ENCODE peak calls at places on chromosomes 12 and 14, in five cellular contexts. X is neural crest cell, M is HCT116, L is bronchial epithelial cell, S is cardiac muscle cell. O is an unnamed sample.

GRCh38 chr12:22334696-22335290 is at the start of gene ST8SIA1:
- DNase-seq in X (peak), M (no peak), L (no peak), S (peak), O (peak)

GRCh38 chr14:61296707-61297502 is 15.8 kb upstream of the TMEM30B start:
- DNase-seq in X (no peak), M (peak), L (peak), S (peak), O (peak)

GRCh38 chr12:20722142-20722541 is 27.0 kb downstream of the SLCO1C1 start:
- DNase-seq in X (no peak), M (no peak), L (no peak), S (no peak), O (no peak)

GRCh38 chr12:94998322-94998721 is 5.2 kb downstream of the NDUFA12 start:
- DNase-seq in X (no peak), M (no peak), L (no peak), S (peak), O (no peak)

GRCh38 chr12:115017346-115017745 is 333.4 kb upstream of the TBX3 start:
- DNase-seq in X (no peak), M (no peak), L (no peak), S (no peak), O (no peak)

GRCh38 chr12:129700036-129700435 is 203.8 kb downstream of the TMEM132D start:
- DNase-seq in X (no peak), M (no peak), L (no peak), S (no peak), O (no peak)

GRCh38 chr14:93960108-93960475 is 16.3 kb downstream of the ASB2 start:
- DNase-seq in X (no peak), M (no peak), L (no peak), S (no peak), O (no peak)

GRCh38 chr12:109820921-109821381 is 12.2 kb downstream of the TRPV4 start:
- DNase-seq in X (no peak), M (no peak), L (peak), S (no peak), O (no peak)

GRCh38 chr14:88562831-88563686 is at the start of gene ZC3H14:
- DNase-seq in X (peak), M (peak), L (peak), S (peak), O (peak)

GRCh38 chr12:12807970-12808702 is 5.0 kb upstream of the DDX47 start:
- DNase-seq in X (no peak), M (no peak), L (peak), S (no peak), O (peak)

GRCh38 chr14:106268013-106268727 is 741.8 kb downstream of the TMEM121 start:
- DNase-seq in X (no peak), M (no peak), L (no peak), S (no peak), O (peak)
- TF ChIP-seq CTCF in X (no peak), M (no peak), L (no peak), S (no peak), O (peak)

GRCh38 chr14:21891921-21892320 is 218.3 kb upstream of the OR4E1 start:
- DNase-seq in X (no peak), M (no peak), L (peak), S (no peak), O (no peak)

GRCh38 chr14:21894003-21894897 is 220.6 kb upstream of the OR4E1 start:
- DNase-seq in X (no peak), M (no peak), L (no peak), S (peak), O (peak)
- TF ChIP-seq CTCF in X (peak), M (peak), L (peak), S (peak), O (peak)

GRCh38 chr12:5493018-5493417 is 61.1 kb downstream of the NTF3 start:
- DNase-seq in X (no peak), M (no peak), L (no peak), S (no peak), O (no peak)
- TF ChIP-seq CTCF in X (peak), M (no peak), L (no peak), S (no peak), O (no peak)

GRCh38 chr12:44526655-44527199 is 349.4 kb downstream of the NELL2 start:
- DNase-seq in X (no peak), M (no peak), L (no peak), S (no peak), O (no peak)
- TF ChIP-seq CTCF in X (no peak), M (peak), L (no peak), S (no peak), O (no peak)

GRCh38 chr12:119020377-119021360 is 39.3 kb downstream of the SRRM4 start:
- DNase-seq in X (peak), M (peak), L (no peak), S (peak), O (peak)
- TF ChIP-seq CTCF in X (peak), M (peak), L (no peak), S (no peak), O (no peak)

DNA sequence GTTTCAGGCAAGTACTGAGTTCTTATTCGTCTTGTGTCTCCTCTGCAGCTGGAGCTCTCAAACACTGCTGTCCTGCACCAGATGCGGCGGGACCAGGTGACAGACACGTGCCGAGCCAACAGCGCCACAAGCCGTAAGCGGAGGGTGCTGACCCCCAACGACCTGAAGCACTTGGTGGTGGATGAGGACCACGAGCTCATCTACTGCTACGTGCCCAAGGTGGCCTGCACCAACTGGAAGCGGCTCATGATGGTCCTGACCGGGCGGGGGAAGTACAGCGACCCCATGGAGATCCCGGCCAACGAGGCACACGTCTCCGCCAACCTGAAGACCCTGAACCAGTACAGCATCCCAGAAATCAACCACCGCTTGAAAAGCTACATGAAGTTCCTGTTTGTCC is 201.2 kb downstream of the SLC41A2 start:
- DNase-seq in X (no peak), M (no peak), L (no peak), S (no peak), O (no peak)
- TF ChIP-seq CTCF in X (no peak), M (no peak), L (no peak), S (no peak), O (no peak)

GRCh38 chr12:40336573-40337199 is 111.9 kb downstream of the LRRK2 start:
- DNase-seq in X (no peak), M (no peak), L (peak), S (peak), O (peak)
- TF ChIP-seq CTCF in X (peak), M (peak), L (peak), S (peak), O (peak)

DNA sequence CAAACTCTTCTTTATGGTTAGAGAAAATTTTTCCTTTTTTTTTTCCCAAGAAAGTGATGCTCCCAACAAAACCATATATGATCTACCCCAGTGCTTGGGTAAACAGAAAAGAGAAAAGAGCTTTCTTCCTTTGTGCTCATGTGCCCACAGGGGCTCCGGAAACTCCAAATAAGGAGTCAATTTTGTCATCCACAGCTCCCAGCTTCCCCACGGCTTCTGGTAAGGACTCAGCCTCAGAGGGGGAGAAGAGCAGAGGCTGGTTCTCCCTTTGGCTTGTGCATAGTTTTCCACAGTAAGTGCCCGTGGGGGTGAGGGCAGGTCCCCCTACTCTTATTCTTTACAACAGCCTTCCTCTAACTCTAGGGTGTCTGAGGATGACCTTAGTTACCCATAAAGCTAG is 13.3 kb upstream of the RGS6 start:
- DNase-seq in X (peak), M (no peak), L (no peak), S (no peak), O (no peak)
- TF ChIP-seq CTCF in X (no peak), M (no peak), L (no peak), S (no peak), O (no peak)

DNA sequence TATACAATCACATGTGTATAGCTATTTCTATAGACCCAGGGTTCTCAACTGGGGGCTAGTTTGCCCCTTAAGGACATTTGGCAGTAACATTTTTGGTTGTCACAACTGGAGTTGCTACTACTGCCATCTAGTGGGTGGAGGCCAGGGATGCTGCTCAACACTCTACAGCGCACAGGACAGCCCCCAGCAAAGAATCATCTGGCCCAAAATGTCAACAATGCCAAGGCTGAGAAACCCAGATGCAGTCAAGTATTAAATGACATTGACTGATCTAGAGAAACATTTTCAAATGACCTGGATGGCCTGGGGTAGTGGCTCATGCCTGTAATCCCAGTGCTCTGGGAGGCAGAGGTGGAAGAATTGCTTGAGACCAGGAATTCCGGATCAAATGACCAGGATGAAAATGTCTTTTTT is 5.8 kb downstream of the WSB2 start:
- DNase-seq in X (peak), M (no peak), L (peak), S (no peak), O (peak)
- TF ChIP-seq CTCF in X (peak), M (peak), L (peak), S (peak), O (peak)